ENCODE peak calls at places on chromosomes 3 and 15, in four cellular contexts. Z, V, D and G are unnamed samples.

GRCh38 chr3:170701696-170702678 is 116.1 kb upstream of the SLC7A14 start:
- DNase-seq in Z (peak; percentile 35), V (no peak), D (no peak), G (no peak)

GRCh38 chr3:65597225-65597951 is 441.3 kb downstream of the MAGI1 start:
- DNase-seq in Z (no peak), V (no peak), D (no peak), G (no peak)

GRCh38 chr3:115660646-115661442 is 37.5 kb downstream of the GAP43 start:
- DNase-seq in Z (no peak), V (no peak), D (no peak), G (no peak)

GRCh38 chr3:78580691-78581090 is 1187.1 kb downstream of the ROBO1 start:
- DNase-seq in Z (no peak), V (no peak), D (no peak), G (no peak)

GRCh38 chr3:50256978-50257890 is 11.7 kb upstream of the SEMA3B start:
- DNase-seq in Z (peak; percentile 33), V (no peak), D (no peak), G (peak; percentile 51)

GRCh38 chr3:126261037-126261436 is 80.7 kb upstream of the ALDH1L1 start:
- DNase-seq in Z (peak; percentile 15), V (peak; percentile 62), D (no peak), G (peak; percentile 36)

GRCh38 chr3:16071246-16071645 is 103.2 kb upstream of the GALNT15 start:
- DNase-seq in Z (no peak), V (peak; percentile 66), D (no peak), G (no peak)

GRCh38 chr15:90558182-90558581 is 28.5 kb downstream of the CRTC3 start:
- DNase-seq in Z (peak; percentile 76), V (peak; percentile 84), D (no peak), G (no peak)

GRCh38 chr15:98952381-98952803 is 55.2 kb downstream of the PGPEP1L start:
- DNase-seq in Z (no peak), V (no peak), D (peak; percentile 95), G (no peak)

GRCh38 chr3:129533406-129533805 is 5.0 kb downstream of the RHO start:
- DNase-seq in Z (no peak), V (no peak), D (no peak), G (no peak)

GRCh38 chr15:74906193-74906449 is 530 bp downstream of the FAM219B start:
- DNase-seq in Z (peak; percentile 47), V (no peak), D (no peak), G (no peak)

GRCh38 chr15:48447657-48448056 is 116.4 kb downstream of the DUT start:
- DNase-seq in Z (no peak), V (no peak), D (no peak), G (no peak)

GRCh38 chr3:24972491-24972890 is 455.6 kb upstream of the RARB start:
- DNase-seq in Z (no peak), V (no peak), D (no peak), G (no peak)

GRCh38 chr3:73409405-73409804 is 215.3 kb downstream of the PDZRN3 start:
- DNase-seq in Z (no peak), V (no peak), D (no peak), G (no peak)

GRCh38 chr15:70055601-70056051 is 42.1 kb downstream of the TLE3 start:
- DNase-seq in Z (peak; percentile 7), V (no peak), D (no peak), G (no peak)

GRCh38 chr3:69446402-69447072 is 60.6 kb upstream of the FRMD4B start:
- DNase-seq in Z (no peak), V (no peak), D (no peak), G (no peak)

GRCh38 chr3:44509393-44509921 is 32.0 kb upstream of the ZNF445 start:
- DNase-seq in Z (peak; percentile 66), V (no peak), D (no peak), G (no peak)

GRCh38 chr3:128493221-128494151 is 485 bp upstream of the GATA2 start:
- DNase-seq in Z (peak; percentile 32), V (no peak), D (no peak), G (no peak)

GRCh38 chr3:71153753-71154152 is 429.8 kb downstream of the FOXP1 start:
- DNase-seq in Z (no peak), V (peak; percentile 66), D (no peak), G (no peak)

GRCh38 chr3:134373278-134373941 is 837 bp downstream of the AMOTL2 start:
- DNase-seq in Z (no peak), V (peak; percentile 86), D (no peak), G (peak; percentile 74)

GRCh38 chr3:79467721-79468120 is 300.1 kb downstream of the ROBO1 start:
- DNase-seq in Z (no peak), V (no peak), D (no peak), G (no peak)

GRCh38 chr15:43143203-43143941 is 10.0 kb downstream of the TMEM62 start:
- DNase-seq in Z (no peak), V (no peak), D (no peak), G (no peak)

GRCh38 chr15:96047255-96047931 is 283.1 kb upstream of the NR2F2 start:
- DNase-seq in Z (peak; percentile 31), V (no peak), D (no peak), G (peak; percentile 25)

GRCh38 chr3:72169120-72169519 is 384.2 kb upstream of the PROK2 start:
- DNase-seq in Z (no peak), V (no peak), D (no peak), G (no peak)

GRCh38 chr3:65616563-65616962 is 422.2 kb downstream of the MAGI1 start:
- DNase-seq in Z (no peak), V (no peak), D (no peak), G (no peak)

GRCh38 chr3:62261121-62261520 is 112.2 kb downstream of the FEZF2 start:
- DNase-seq in Z (no peak), V (no peak), D (no peak), G (no peak)

GRCh38 chr3:157920804-157921203 is 185.4 kb downstream of the SHOX2 start:
- DNase-seq in Z (no peak), V (no peak), D (no peak), G (no peak)

GRCh38 chr3:123143669-123144411 is 57.9 kb upstream of the SEC22A start:
- DNase-seq in Z (no peak), V (peak; percentile 58), D (no peak), G (peak; percentile 32)

GRCh38 chr3:117997201-117998049 is 1037.2 kb downstream of the IGSF11 start:
- DNase-seq in Z (peak; percentile 35), V (peak; percentile 56), D (peak; percentile 3), G (peak; percentile 81)

GRCh38 chr3:86973440-86973839 is 17.5 kb downstream of the VGLL3 start:
- DNase-seq in Z (no peak), V (no peak), D (no peak), G (no peak)

GRCh38 chr3:85560088-85560790 is 601.5 kb downstream of the CADM2 start:
- DNase-seq in Z (no peak), V (peak; percentile 26), D (no peak), G (no peak)

GRCh38 chr15:63503739-63504246 is 600 bp upstream of the USP3 start:
- DNase-seq in Z (peak; percentile 91), V (peak; percentile 71), D (no peak), G (no peak)
- TF ChIP-seq TARDBP in Z (peak; percentile 11), V (no peak), D (no peak), G (no peak)

DNA sequence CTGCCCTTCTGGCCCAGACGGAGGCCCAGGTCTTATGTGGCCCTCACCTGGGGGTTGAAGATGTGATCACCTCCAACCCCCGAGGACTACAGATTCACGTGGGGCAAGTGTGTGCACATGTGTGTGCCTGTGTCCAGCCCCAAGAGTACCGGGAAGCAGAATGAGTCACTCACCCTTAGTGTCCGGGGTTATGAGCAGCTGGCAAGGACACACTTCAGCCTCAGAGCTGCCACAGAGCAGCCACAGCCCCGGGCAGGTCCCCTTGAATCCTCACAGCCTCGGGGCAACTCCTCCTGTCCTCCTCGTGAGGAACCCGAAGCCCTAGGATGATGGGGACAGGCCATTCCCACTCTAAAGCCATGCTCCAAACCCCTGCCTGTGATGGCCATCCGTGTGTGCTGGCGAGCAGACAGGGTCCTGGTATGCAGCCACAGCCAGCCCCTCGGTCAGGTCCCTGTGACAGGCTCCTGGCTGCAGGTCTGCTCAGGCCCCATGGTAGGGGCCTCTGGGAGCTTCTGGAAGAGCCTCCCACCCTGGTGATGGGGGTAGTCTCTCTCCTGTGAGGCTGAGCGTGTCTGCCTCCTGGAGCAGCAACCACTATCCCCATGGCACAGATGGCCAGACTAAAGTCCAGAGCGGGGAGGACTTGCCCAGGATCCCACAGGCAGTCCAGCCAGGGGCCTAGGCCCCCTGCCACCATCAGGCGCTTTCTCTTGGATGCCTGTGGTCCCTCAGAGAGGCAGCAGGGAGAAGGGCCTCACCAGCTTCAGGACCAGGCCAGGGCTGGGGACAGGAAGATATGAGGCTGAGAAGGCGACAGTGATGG is 852 bp downstream of the STAB1 start:
- DNase-seq in Z (no peak), V (peak; percentile 30), D (no peak), G (no peak)
- TF ChIP-seq SP1 in Z (no peak), V (no peak), D (no peak), G (no peak)

GRCh38 chr3:5186854-5187151 is 704 bp upstream of the EDEM1 start:
- DNase-seq in Z (peak; percentile 47), V (peak; percentile 15), D (no peak), G (peak; percentile 23)

GRCh38 chr3:5187152-5187919 is at the start of gene EDEM1:
- DNase-seq in Z (peak; percentile 96), V (peak; percentile 88), D (peak; percentile 76), G (peak; percentile 97)

GRCh38 chr3:5186089-5186853 is 1.2 kb upstream of the EDEM1 start:
- DNase-seq in Z (peak; percentile 53), V (no peak), D (no peak), G (no peak)

GRCh38 chr3:5188419-5189405 is 1.2 kb downstream of the EDEM1 start:
- DNase-seq in Z (peak; percentile 78), V (peak; percentile 68), D (no peak), G (peak; percentile 32)

GRCh38 chr3:5187920-5188418 is 462 bp downstream of the EDEM1 start:
- DNase-seq in Z (peak; percentile 50), V (no peak), D (no peak), G (peak; percentile 36)
- TF ChIP-seq TARDBP in Z (no peak), V (no peak), D (no peak), G (no peak)

GRCh38 chr3:14331273-14331672 is 71.1 kb upstream of the SLC6A6 start:
- DNase-seq in Z (no peak), V (no peak), D (no peak), G (no peak)

GRCh38 chr3:14328422-14328821 is 74.0 kb upstream of the SLC6A6 start:
- DNase-seq in Z (no peak), V (no peak), D (no peak), G (no peak)

GRCh38 chr3:14330508-14330907 is 71.9 kb upstream of the SLC6A6 start:
- DNase-seq in Z (no peak), V (no peak), D (no peak), G (no peak)

GRCh38 chr3:14329842-14330241 is 72.6 kb upstream of the SLC6A6 start:
- DNase-seq in Z (no peak), V (no peak), D (no peak), G (no peak)

DNA sequence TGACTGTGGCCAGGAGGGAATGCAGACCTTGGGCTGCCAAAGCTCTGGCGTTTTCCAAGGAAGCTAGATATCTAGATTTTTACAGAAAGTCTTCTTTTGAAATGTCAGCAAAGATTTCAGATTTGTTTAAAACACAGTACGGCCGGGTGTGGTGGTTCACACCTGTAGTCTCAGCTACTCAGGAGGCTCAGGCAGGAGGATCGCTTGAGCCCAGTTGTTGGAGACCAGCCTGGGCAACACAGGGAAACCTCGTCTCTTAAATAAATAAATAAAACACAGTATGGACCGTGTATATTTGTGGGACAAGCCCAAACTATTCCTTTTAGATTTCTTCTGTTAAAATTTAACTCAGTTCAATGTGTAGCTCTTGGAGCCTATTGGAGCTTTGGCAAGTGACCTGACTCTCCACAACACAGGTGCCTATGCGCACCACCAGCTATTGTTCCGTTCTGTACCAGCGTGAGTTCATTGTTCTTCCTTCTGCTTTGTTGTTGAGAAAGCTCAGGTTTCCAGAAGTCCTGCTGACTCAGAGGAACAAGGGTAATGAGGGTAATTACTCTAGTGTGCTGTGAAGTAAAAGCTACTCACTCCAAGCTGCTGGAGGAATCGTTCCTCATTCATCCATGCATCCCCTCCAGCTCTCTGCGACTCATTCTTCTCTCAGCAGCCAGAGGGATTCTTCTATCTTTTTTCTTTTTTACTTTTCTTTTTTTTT is 73.1 kb upstream of the SLC6A6 start:
- DNase-seq in Z (no peak), V (no peak), D (no peak), G (peak; percentile 41)
- TF ChIP-seq SP1 in Z (no peak), V (no peak), D (no peak), G (no peak)